ENCODE peak calls at places on chromosomes 13 and 19, in seven cellular contexts. I, Q, G, T, X, P and D are unnamed samples.

GRCh38 chr13:60363288-60363687 is 33.7 kb upstream of the TDRD3 start:
- DNase-seq in I (no peak), Q (no peak), G (no peak), T (no peak), X (no peak), P (no peak), D (no peak)

GRCh38 chr13:80341098-80341701 is at the start of gene SPRY2:
- DNase-seq in I (peak; percentile 98), Q (peak; percentile 96), G (peak; percentile 70), T (peak; percentile 41), X (peak; percentile 75), P (peak; percentile 98), D (peak; percentile 83)

GRCh38 chr19:16330368-16330801 is 5.8 kb downstream of the KLF2 start:
- DNase-seq in I (peak; percentile 93), Q (peak; percentile 95), G (peak; percentile 92), T (peak; percentile 98), X (no peak), P (peak; percentile 92), D (peak; percentile 79)

GRCh38 chr19:14369399-14370168 is 11.7 kb upstream of the ADGRE5 start:
- DNase-seq in I (no peak), Q (no peak), G (peak; percentile 85), T (peak; percentile 95), X (no peak), P (peak; percentile 30), D (peak; percentile 42)

GRCh38 chr13:87820221-87820620 is 149.1 kb downstream of the SLITRK5 start:
- DNase-seq in I (no peak), Q (peak; percentile 63), G (no peak), T (no peak), X (peak; percentile 28), P (no peak), D (no peak)

GRCh38 chr13:50761406-50761805 is 82.1 kb downstream of the DLEU7 start:
- DNase-seq in I (no peak), Q (no peak), G (no peak), T (no peak), X (no peak), P (no peak), D (no peak)

GRCh38 chr13:84433024-84433423 is 550.8 kb upstream of the SLITRK1 start:
- DNase-seq in I (no peak), Q (no peak), G (no peak), T (no peak), X (no peak), P (peak; percentile 76), D (no peak)

GRCh38 chr19:460877-461609 is at the start of gene SHC2:
- DNase-seq in I (no peak), Q (no peak), G (no peak), T (no peak), X (no peak), P (no peak), D (no peak)

GRCh38 chr19:44757735-44758505 is 9.4 kb downstream of the BCL3 start:
- DNase-seq in I (no peak), Q (no peak), G (no peak), T (no peak), X (no peak), P (peak; percentile 68), D (no peak)

GRCh38 chr19:18198374-18198773 is 5.4 kb downstream of the MPV17L2 start:
- DNase-seq in I (no peak), Q (no peak), G (no peak), T (no peak), X (no peak), P (no peak), D (no peak)

GRCh38 chr13:106558527-106558926 is 9.4 kb downstream of the ARGLU1 start:
- DNase-seq in I (no peak), Q (no peak), G (no peak), T (no peak), X (no peak), P (no peak), D (no peak)

GRCh38 chr13:110301606-110302131 is 5.3 kb downstream of the COL4A1 start:
- DNase-seq in I (peak; percentile 79), Q (no peak), G (no peak), T (no peak), X (no peak), P (peak; percentile 85), D (no peak)

GRCh38 chr13:73656863-73657262 is 477.3 kb downstream of the KLF12 start:
- DNase-seq in I (no peak), Q (no peak), G (no peak), T (no peak), X (no peak), P (peak; percentile 69), D (no peak)

DNA sequence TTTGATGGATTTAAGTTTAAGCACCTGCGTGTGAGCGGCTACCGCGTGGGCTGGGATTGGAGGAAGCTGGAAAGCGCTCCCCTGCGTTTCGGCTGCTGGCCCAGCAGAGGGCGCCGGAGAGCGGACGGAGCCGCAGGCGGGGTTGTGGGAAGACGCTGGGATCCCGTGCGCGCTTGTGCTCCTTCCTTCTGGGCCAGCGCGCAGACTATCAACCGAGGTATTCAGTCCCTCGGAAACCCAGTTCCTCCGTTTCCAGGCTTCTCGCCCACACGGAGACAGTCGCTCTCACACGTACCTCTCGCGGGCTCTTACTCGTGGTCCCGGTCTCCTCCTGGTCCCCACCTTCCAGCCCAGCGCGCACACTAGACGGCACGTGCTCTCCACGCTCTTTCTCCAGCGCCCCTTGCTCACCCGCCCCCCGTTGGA is 28.8 kb downstream of the EPN1 start:
- DNase-seq in I (peak; percentile 77), Q (no peak), G (no peak), T (no peak), X (no peak), P (peak; percentile 38), D (no peak)
- TF ChIP-seq CTCF in I (no peak), Q (peak; percentile 62), G (peak; percentile 42), T (peak; percentile 73), X (peak; percentile 35), P (peak; percentile 77), D (peak; percentile 76)

GRCh38 chr19:11887618-11888531 is at the start of gene ZNF69:
- DNase-seq in I (peak; percentile 97), Q (no peak), G (peak; percentile 36), T (peak; percentile 65), X (no peak), P (peak; percentile 56), D (peak; percentile 74)
- TF ChIP-seq CTCF in I (no peak), Q (no peak), G (no peak), T (no peak), X (no peak), P (peak; percentile 16), D (peak; percentile 21)

GRCh38 chr13:98033277-98034247 is 80.1 kb downstream of the IPO5 start:
- DNase-seq in I (peak; percentile 25), Q (peak; percentile 53), G (peak; percentile 27), T (no peak), X (no peak), P (peak; percentile 79), D (no peak)
- TF ChIP-seq CTCF in I (no peak), Q (peak; percentile 15), G (peak; percentile 9), T (no peak), X (no peak), P (peak; percentile 52), D (no peak)

DNA sequence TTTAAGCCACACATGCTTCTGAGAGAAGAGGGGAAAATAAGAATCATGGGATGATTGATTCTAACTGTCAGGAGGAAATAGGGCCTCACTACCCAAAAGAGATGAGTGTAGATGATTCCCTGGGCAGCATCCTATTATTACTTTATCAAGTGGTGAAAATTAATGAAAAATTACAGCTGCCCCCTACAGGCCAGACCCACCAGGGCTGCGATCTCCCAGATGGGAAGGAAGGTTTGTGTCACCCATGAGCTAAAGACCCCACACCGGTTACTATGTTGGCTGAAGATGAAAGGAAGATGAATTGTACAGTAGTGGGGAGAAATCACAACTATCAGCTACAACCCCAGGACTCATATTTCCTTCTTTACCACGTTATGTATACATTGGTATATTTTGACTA is 49.5 kb downstream of the RFC3 start:
- DNase-seq in I (no peak), Q (no peak), G (no peak), T (no peak), X (no peak), P (no peak), D (no peak)
- TF ChIP-seq CTCF in I (no peak), Q (no peak), G (no peak), T (no peak), X (no peak), P (no peak), D (no peak)

GRCh38 chr19:35136977-35137702 is 1.5 kb upstream of the FXYD1 start:
- DNase-seq in I (no peak), Q (no peak), G (no peak), T (no peak), X (no peak), P (no peak), D (no peak)
- TF ChIP-seq CTCF in I (no peak), Q (no peak), G (no peak), T (no peak), X (no peak), P (no peak), D (no peak)

GRCh38 chr19:57435062-57435978 is at the start of gene ZNF749:
- DNase-seq in I (peak; percentile 100), Q (peak; percentile 99), G (peak; percentile 98), T (peak; percentile 99), X (peak; percentile 99), P (peak; percentile 99), D (peak; percentile 96)
- TF ChIP-seq CTCF in I (no peak), Q (no peak), G (no peak), T (no peak), X (no peak), P (no peak), D (no peak)

DNA sequence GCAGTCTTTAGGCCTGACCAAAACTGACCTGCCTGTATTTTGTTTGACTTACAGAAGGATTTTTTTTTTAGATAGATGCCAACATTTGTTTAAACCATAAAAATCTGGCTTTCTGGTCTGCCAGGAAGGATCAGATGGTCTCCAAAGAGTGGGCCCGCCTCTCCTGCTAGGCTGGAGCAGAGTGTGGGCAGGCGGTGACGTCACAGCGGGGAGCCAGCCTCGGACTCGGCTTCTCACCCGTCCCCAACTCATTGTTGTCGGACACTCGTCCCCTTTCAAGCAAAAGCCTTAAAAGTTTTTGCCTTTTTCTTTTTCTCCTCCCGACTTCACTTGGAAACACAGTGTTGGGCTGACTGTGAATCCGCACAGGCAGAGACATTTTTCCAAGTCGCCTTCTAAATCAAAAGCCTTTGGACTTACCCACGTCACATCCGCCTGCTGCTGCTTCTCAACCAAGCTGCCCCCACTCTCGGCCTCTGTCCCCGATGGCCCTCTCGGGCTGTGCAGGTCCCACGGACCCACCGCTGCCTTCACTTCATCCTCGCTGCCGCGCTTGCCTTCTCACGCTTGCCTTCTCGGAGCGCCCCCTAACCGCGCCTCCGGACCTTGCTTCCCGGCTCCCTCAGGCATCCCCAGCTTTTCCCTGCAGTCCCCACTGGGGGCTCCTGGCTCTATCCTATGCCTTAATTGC is 4.1 kb upstream of the ZNF135 start:
- DNase-seq in I (no peak), Q (no peak), G (no peak), T (no peak), X (no peak), P (peak; percentile 29), D (peak; percentile 26)
- TF ChIP-seq CTCF in I (no peak), Q (no peak), G (no peak), T (no peak), X (no peak), P (no peak), D (no peak)

GRCh38 chr19:2769218-2769617 is 13.9 kb downstream of the SGTA start:
- DNase-seq in I (no peak), Q (no peak), G (no peak), T (no peak), X (no peak), P (no peak), D (no peak)
- TF ChIP-seq CTCF in I (no peak), Q (no peak), G (no peak), T (no peak), X (no peak), P (no peak), D (no peak)